ENCODE peak calls at places on chromosomes 13 and 19, in seven cellular contexts. One of them, this sample, is unnamed.

GRCh38 chr13:33634526-33635111 is 183.3 kb upstream of the RFC3 start:
- DNase-seq in cardiac muscle cell: peak; percentile 73
- DNase-seq in upper lobe of left lung: peak; percentile 3
- DNase-seq in type B pancreatic cell: no peak
- DNase-seq in heart right ventricle: no peak
- DNase-seq in PC-3: no peak
- DNase-seq in IMR-90: no peak
- DNase-seq in this sample: no peak

GRCh38 chr13:54194233-54195024 is 1165.8 kb downstream of the OLFM4 start:
- DNase-seq in PC-3: no peak
- DNase-seq in heart right ventricle: no peak
- DNase-seq in type B pancreatic cell: no peak
- DNase-seq in IMR-90: no peak
- DNase-seq in upper lobe of left lung: no peak
- DNase-seq in cardiac muscle cell: no peak
- DNase-seq in this sample: no peak

GRCh38 chr19:43466793-43467192 is 1.4 kb upstream of the LYPD3 start:
- DNase-seq in heart right ventricle: no peak
- DNase-seq in cardiac muscle cell: no peak
- DNase-seq in upper lobe of left lung: no peak
- DNase-seq in PC-3: no peak
- DNase-seq in type B pancreatic cell: no peak
- DNase-seq in IMR-90: no peak
- DNase-seq in this sample: no peak

GRCh38 chr19:53808710-53809125 is 15.4 kb downstream of the NLRP12 start:
- DNase-seq in upper lobe of left lung: no peak
- DNase-seq in type B pancreatic cell: no peak
- DNase-seq in IMR-90: peak; percentile 42
- DNase-seq in cardiac muscle cell: peak; percentile 73
- DNase-seq in PC-3: peak; percentile 76
- DNase-seq in heart right ventricle: no peak
- DNase-seq in this sample: no peak

GRCh38 chr19:29098863-29099481 is 114.0 kb downstream of the UQCRFS1 start:
- DNase-seq in type B pancreatic cell: no peak
- DNase-seq in heart right ventricle: peak; percentile 34
- DNase-seq in IMR-90: peak; percentile 77
- DNase-seq in PC-3: peak; percentile 63
- DNase-seq in cardiac muscle cell: peak; percentile 77
- DNase-seq in upper lobe of left lung: peak; percentile 69
- DNase-seq in this sample: no peak

GRCh38 chr13:23966691-23967615 is 69.7 kb upstream of the C1QTNF9B start:
- DNase-seq in PC-3: peak; percentile 37
- DNase-seq in upper lobe of left lung: no peak
- DNase-seq in cardiac muscle cell: peak; percentile 40
- DNase-seq in type B pancreatic cell: no peak
- DNase-seq in heart right ventricle: no peak
- DNase-seq in IMR-90: peak; percentile 15
- DNase-seq in this sample: no peak

GRCh38 chr13:98606296-98606695 is 29.4 kb upstream of the STK24 start:
- DNase-seq in heart right ventricle: no peak
- DNase-seq in upper lobe of left lung: no peak
- DNase-seq in IMR-90: no peak
- DNase-seq in type B pancreatic cell: no peak
- DNase-seq in cardiac muscle cell: peak; percentile 16
- DNase-seq in PC-3: no peak
- DNase-seq in this sample: no peak

GRCh38 chr19:47047272-47047930 is 1.0 kb downstream of the TMEM160 start:
- DNase-seq in PC-3: no peak
- DNase-seq in cardiac muscle cell: no peak
- DNase-seq in IMR-90: no peak
- DNase-seq in heart right ventricle: no peak
- DNase-seq in type B pancreatic cell: no peak
- DNase-seq in upper lobe of left lung: no peak
- DNase-seq in this sample: no peak

GRCh38 chr13:111177803-111178389 is 62.8 kb downstream of the ARHGEF7 start:
- DNase-seq in type B pancreatic cell: no peak
- DNase-seq in cardiac muscle cell: peak; percentile 22
- DNase-seq in heart right ventricle: no peak
- DNase-seq in IMR-90: peak; percentile 81
- DNase-seq in PC-3: no peak
- DNase-seq in upper lobe of left lung: no peak
- DNase-seq in this sample: no peak

GRCh38 chr13:44734204-44734707 is 158.1 kb upstream of the TSC22D1 start:
- DNase-seq in PC-3: peak; percentile 69
- DNase-seq in heart right ventricle: peak; percentile 55
- DNase-seq in type B pancreatic cell: no peak
- DNase-seq in cardiac muscle cell: peak; percentile 71
- DNase-seq in IMR-90: peak; percentile 34
- DNase-seq in upper lobe of left lung: peak; percentile 22
- DNase-seq in this sample: no peak

GRCh38 chr13:42275098-42275471 is 3.1 kb downstream of the AKAP11 start:
- DNase-seq in upper lobe of left lung: no peak
- DNase-seq in IMR-90: no peak
- DNase-seq in heart right ventricle: no peak
- DNase-seq in cardiac muscle cell: no peak
- DNase-seq in type B pancreatic cell: no peak
- DNase-seq in PC-3: no peak
- DNase-seq in this sample: no peak

GRCh38 chr13:84574851-84575250 is 692.6 kb upstream of the SLITRK1 start:
- DNase-seq in type B pancreatic cell: no peak
- DNase-seq in PC-3: peak; percentile 36
- DNase-seq in upper lobe of left lung: no peak
- DNase-seq in cardiac muscle cell: peak; percentile 27
- DNase-seq in heart right ventricle: no peak
- DNase-seq in IMR-90: peak; percentile 16
- DNase-seq in this sample: no peak

GRCh38 chr13:98174321-98174720 is 2.7 kb downstream of the RNF113B start:
- DNase-seq in upper lobe of left lung: no peak
- DNase-seq in type B pancreatic cell: no peak
- DNase-seq in heart right ventricle: no peak
- DNase-seq in PC-3: no peak
- DNase-seq in IMR-90: no peak
- DNase-seq in cardiac muscle cell: no peak
- DNase-seq in this sample: no peak

GRCh38 chr19:48661746-48662145 is 11.1 kb downstream of the NTN5 start:
- DNase-seq in upper lobe of left lung: peak; percentile 86
- DNase-seq in heart right ventricle: no peak
- DNase-seq in IMR-90: no peak
- DNase-seq in cardiac muscle cell: no peak
- DNase-seq in type B pancreatic cell: no peak
- DNase-seq in PC-3: no peak
- DNase-seq in this sample: no peak

GRCh38 chr19:48664476-48664875 is 8.3 kb downstream of the NTN5 start:
- DNase-seq in IMR-90: no peak
- DNase-seq in PC-3: no peak
- DNase-seq in type B pancreatic cell: no peak
- DNase-seq in cardiac muscle cell: no peak
- DNase-seq in heart right ventricle: no peak
- DNase-seq in upper lobe of left lung: peak; percentile 66
- DNase-seq in this sample: no peak

GRCh38 chr19:48660854-48661731 is 11.7 kb downstream of the NTN5 start:
- DNase-seq in type B pancreatic cell: no peak
- DNase-seq in PC-3: peak; percentile 79
- DNase-seq in IMR-90: peak; percentile 86
- DNase-seq in heart right ventricle: peak; percentile 94
- DNase-seq in upper lobe of left lung: no peak
- DNase-seq in cardiac muscle cell: peak; percentile 91
- DNase-seq in this sample: peak; percentile 82

GRCh38 chr19:48665786-48666185 is 7.0 kb downstream of the NTN5 start:
- DNase-seq in heart right ventricle: no peak
- DNase-seq in IMR-90: no peak
- DNase-seq in type B pancreatic cell: no peak
- DNase-seq in PC-3: no peak
- DNase-seq in cardiac muscle cell: no peak
- DNase-seq in upper lobe of left lung: no peak
- DNase-seq in this sample: no peak

DNA sequence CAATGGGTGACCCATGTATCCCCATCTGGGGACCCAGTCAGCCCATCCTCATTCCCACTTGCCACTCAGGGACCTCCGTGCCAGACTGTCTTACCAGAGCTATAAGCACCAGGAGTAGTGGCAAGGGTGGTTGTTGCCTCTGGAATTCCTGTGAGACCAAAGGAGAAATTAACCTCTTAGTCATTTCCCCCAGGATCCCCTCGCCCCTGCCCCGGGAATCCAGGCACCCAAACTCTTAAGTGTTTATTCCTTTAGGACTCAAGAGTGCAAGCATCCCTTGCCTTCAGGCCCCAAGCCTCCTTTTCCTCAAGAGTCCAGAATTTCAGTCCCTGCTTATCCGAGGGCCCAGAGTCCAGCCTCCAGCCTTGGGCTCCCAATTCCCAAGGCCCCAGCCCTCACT is 9.2 kb downstream of the NTN5 start:
- DNase-seq in cardiac muscle cell: no peak
- DNase-seq in type B pancreatic cell: no peak
- DNase-seq in PC-3: no peak
- DNase-seq in heart right ventricle: no peak
- DNase-seq in upper lobe of left lung: no peak
- DNase-seq in IMR-90: no peak
- DNase-seq in this sample: no peak
- TF ChIP-seq CTCF in cardiac muscle cell: no peak
- TF ChIP-seq CTCF in type B pancreatic cell: no peak
- TF ChIP-seq CTCF in PC-3: no peak
- TF ChIP-seq CTCF in heart right ventricle: no peak
- TF ChIP-seq CTCF in upper lobe of left lung: no peak
- TF ChIP-seq CTCF in IMR-90: no peak
- TF ChIP-seq CTCF in this sample: no peak

GRCh38 chr19:33956941-33957340 is 160.3 kb downstream of the KCTD15 start:
- DNase-seq in cardiac muscle cell: no peak
- DNase-seq in PC-3: no peak
- DNase-seq in IMR-90: no peak
- DNase-seq in upper lobe of left lung: no peak
- DNase-seq in type B pancreatic cell: no peak
- DNase-seq in heart right ventricle: no peak
- DNase-seq in this sample: no peak

GRCh38 chr19:33953023-33953422 is 156.4 kb downstream of the KCTD15 start:
- DNase-seq in cardiac muscle cell: no peak
- DNase-seq in heart right ventricle: no peak
- DNase-seq in PC-3: no peak
- DNase-seq in IMR-90: no peak
- DNase-seq in upper lobe of left lung: no peak
- DNase-seq in type B pancreatic cell: peak; percentile 43
- DNase-seq in this sample: no peak

GRCh38 chr19:33954686-33955085 is 158.0 kb downstream of the KCTD15 start:
- DNase-seq in upper lobe of left lung: no peak
- DNase-seq in IMR-90: no peak
- DNase-seq in cardiac muscle cell: no peak
- DNase-seq in PC-3: no peak
- DNase-seq in heart right ventricle: no peak
- DNase-seq in type B pancreatic cell: no peak
- DNase-seq in this sample: no peak

GRCh38 chr19:33950141-33950805 is 153.6 kb downstream of the KCTD15 start:
- DNase-seq in upper lobe of left lung: no peak
- DNase-seq in cardiac muscle cell: peak; percentile 13
- DNase-seq in type B pancreatic cell: peak; percentile 45
- DNase-seq in IMR-90: no peak
- DNase-seq in heart right ventricle: no peak
- DNase-seq in PC-3: no peak
- DNase-seq in this sample: no peak

DNA sequence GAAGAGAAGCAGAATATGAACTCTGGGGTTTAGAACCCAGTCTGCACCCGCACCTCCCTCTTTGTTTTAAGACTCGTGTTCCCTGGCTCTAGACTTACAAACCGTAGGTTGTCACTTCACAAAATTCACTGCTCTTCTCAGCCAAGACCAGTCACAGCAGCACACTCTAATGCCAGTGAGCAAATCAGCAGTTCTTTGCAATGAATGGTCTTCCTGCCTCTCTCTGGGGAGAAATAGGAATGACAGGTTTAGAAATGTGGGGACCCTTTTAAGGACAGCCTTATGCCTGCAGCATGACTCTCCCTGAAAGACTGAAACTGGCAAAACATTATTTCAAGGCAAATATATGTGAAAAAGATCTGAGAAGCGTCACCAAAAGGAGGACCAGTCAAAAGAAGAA is 156.9 kb downstream of the KCTD15 start:
- DNase-seq in PC-3: peak; percentile 1
- DNase-seq in type B pancreatic cell: no peak
- DNase-seq in heart right ventricle: no peak
- DNase-seq in cardiac muscle cell: no peak
- DNase-seq in IMR-90: no peak
- DNase-seq in upper lobe of left lung: no peak
- DNase-seq in this sample: no peak
- TF ChIP-seq CTCF in PC-3: no peak
- TF ChIP-seq CTCF in type B pancreatic cell: no peak
- TF ChIP-seq CTCF in heart right ventricle: no peak
- TF ChIP-seq CTCF in cardiac muscle cell: no peak
- TF ChIP-seq CTCF in IMR-90: no peak
- TF ChIP-seq CTCF in upper lobe of left lung: no peak
- TF ChIP-seq CTCF in this sample: no peak

DNA sequence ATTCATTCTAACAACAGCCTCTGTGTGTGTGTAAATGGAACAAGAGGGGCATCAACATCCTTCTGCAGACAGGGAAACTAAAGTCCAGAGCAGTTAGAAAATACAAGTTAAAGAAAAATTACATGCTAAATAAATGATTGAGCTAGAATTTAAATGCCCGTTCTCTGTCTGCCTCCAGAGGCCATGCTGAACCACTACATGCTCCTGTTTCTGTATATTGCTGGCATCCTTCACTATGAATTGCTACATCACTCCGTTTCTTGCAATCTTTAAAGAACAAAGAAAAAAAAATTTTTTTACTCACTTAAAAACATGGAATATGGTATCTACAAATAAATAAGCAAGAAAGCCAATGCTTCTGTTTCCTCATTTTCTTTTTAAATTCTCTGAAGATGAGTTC is 47.9 kb downstream of the DCT start:
- DNase-seq in IMR-90: peak; percentile 17
- DNase-seq in cardiac muscle cell: peak; percentile 83
- DNase-seq in type B pancreatic cell: no peak
- DNase-seq in PC-3: no peak
- DNase-seq in heart right ventricle: no peak
- DNase-seq in upper lobe of left lung: no peak
- DNase-seq in this sample: no peak
- TF ChIP-seq CTCF in IMR-90: peak; percentile 24
- TF ChIP-seq CTCF in cardiac muscle cell: peak; percentile 56
- TF ChIP-seq CTCF in type B pancreatic cell: peak; percentile 42
- TF ChIP-seq CTCF in PC-3: peak; percentile 41
- TF ChIP-seq CTCF in heart right ventricle: no peak
- TF ChIP-seq CTCF in upper lobe of left lung: no peak
- TF ChIP-seq CTCF in this sample: no peak

GRCh38 chr19:55690109-55690768 is 15.2 kb downstream of the EPN1 start:
- DNase-seq in PC-3: no peak
- DNase-seq in upper lobe of left lung: peak; percentile 66
- DNase-seq in cardiac muscle cell: no peak
- DNase-seq in IMR-90: no peak
- DNase-seq in heart right ventricle: no peak
- DNase-seq in type B pancreatic cell: no peak
- DNase-seq in this sample: no peak

GRCh38 chr19:55686311-55687050 is 11.5 kb downstream of the EPN1 start:
- DNase-seq in heart right ventricle: no peak
- DNase-seq in upper lobe of left lung: no peak
- DNase-seq in PC-3: no peak
- DNase-seq in IMR-90: no peak
- DNase-seq in type B pancreatic cell: no peak
- DNase-seq in cardiac muscle cell: no peak
- DNase-seq in this sample: no peak

GRCh38 chr19:55689366-55690108 is 14.5 kb downstream of the EPN1 start:
- DNase-seq in PC-3: no peak
- DNase-seq in upper lobe of left lung: peak; percentile 61
- DNase-seq in heart right ventricle: no peak
- DNase-seq in cardiac muscle cell: no peak
- DNase-seq in IMR-90: no peak
- DNase-seq in type B pancreatic cell: no peak
- DNase-seq in this sample: no peak

GRCh38 chr19:55687281-55688172 is 12.5 kb downstream of the EPN1 start:
- DNase-seq in IMR-90: no peak
- DNase-seq in upper lobe of left lung: peak; percentile 56
- DNase-seq in type B pancreatic cell: no peak
- DNase-seq in PC-3: no peak
- DNase-seq in heart right ventricle: no peak
- DNase-seq in cardiac muscle cell: no peak
- DNase-seq in this sample: no peak

GRCh38 chr19:55688422-55689218 is 13.6 kb downstream of the EPN1 start:
- DNase-seq in cardiac muscle cell: no peak
- DNase-seq in heart right ventricle: no peak
- DNase-seq in upper lobe of left lung: peak; percentile 69
- DNase-seq in type B pancreatic cell: no peak
- DNase-seq in PC-3: no peak
- DNase-seq in IMR-90: no peak
- DNase-seq in this sample: no peak
- TF ChIP-seq CTCF in cardiac muscle cell: no peak
- TF ChIP-seq CTCF in heart right ventricle: no peak
- TF ChIP-seq CTCF in upper lobe of left lung: no peak
- TF ChIP-seq CTCF in type B pancreatic cell: no peak
- TF ChIP-seq CTCF in PC-3: no peak
- TF ChIP-seq CTCF in IMR-90: no peak
- TF ChIP-seq CTCF in this sample: no peak

This sample was measured in CD14-positive monocyte.